ENCODE peak calls at places on chromosomes 16 and 17, in ten cellular contexts. A is CD8-positive, alpha-beta memory T cell; T is BE2C; P is upper lobe of right lung; G is cardiac muscle cell; X is adrenal gland; S is fibroblast of lung; I is IMR-90; L is GM12878; D is testis. Y is an unnamed sample.

GRCh38 chr17:59330314-59330942 is 1.0 kb upstream of the YPEL2 start:
- DNase-seq in A (peak; percentile 32), T (no peak), P (peak; percentile 74), G (peak; percentile 38), X (peak; percentile 86), S (no peak), I (no peak), L (no peak), D (peak; percentile 60), Y (no peak)

GRCh38 chr17:73189417-73190099 is 3.3 kb upstream of the COG1 start:
- DNase-seq in A (no peak), T (peak; percentile 76), P (no peak), G (peak; percentile 65), X (peak; percentile 57), S (peak; percentile 46), I (peak; percentile 76), L (no peak), D (peak; percentile 66), Y (no peak)

GRCh38 chr17:44828919-44829557 is 1.0 kb downstream of the GJC1 start:
- DNase-seq in A (peak; percentile 28), T (no peak), P (no peak), G (no peak), X (no peak), S (peak; percentile 44), I (no peak), L (no peak), D (peak; percentile 18), Y (peak; percentile 20)

GRCh38 chr16:2959206-2959605 is 4.9 kb upstream of the KREMEN2 start:
- DNase-seq in A (no peak), T (no peak), P (no peak), G (no peak), X (no peak), S (no peak), I (no peak), L (no peak), D (no peak), Y (no peak)

GRCh38 chr17:55620945-55621344 is 101.7 kb downstream of the TMEM100 start:
- DNase-seq in A (no peak), T (no peak), P (no peak), G (no peak), X (no peak), S (no peak), I (no peak), L (no peak), D (no peak), Y (no peak)

GRCh38 chr17:83196973-83197880 is 117.8 kb downstream of the METRNL start:
- DNase-seq in A (no peak), T (peak; percentile 3), P (peak; percentile 56), G (no peak), X (peak; percentile 11), S (no peak), I (no peak), L (no peak), D (peak; percentile 27), Y (no peak)

GRCh38 chr16:85379041-85380001 is 233.8 kb upstream of the GSE1 start:
- DNase-seq in A (no peak), T (no peak), P (no peak), G (no peak), X (no peak), S (no peak), I (no peak), L (no peak), D (no peak), Y (no peak)

GRCh38 chr17:38585056-38585804 is 20.5 kb downstream of the SRCIN1 start:
- DNase-seq in A (no peak), T (peak; percentile 39), P (no peak), G (no peak), X (no peak), S (no peak), I (no peak), L (no peak), D (no peak), Y (no peak)

GRCh38 chr17:62572488-62573469 is 54.7 kb upstream of the MRC2 start:
- DNase-seq in A (no peak), T (no peak), P (no peak), G (no peak), X (no peak), S (peak; percentile 39), I (peak; percentile 53), L (no peak), D (no peak), Y (no peak)

GRCh38 chr16:56884026-56884582 is 19.1 kb downstream of the SLC12A3 start:
- DNase-seq in A (no peak), T (no peak), P (no peak), G (no peak), X (no peak), S (no peak), I (no peak), L (no peak), D (no peak), Y (no peak)

GRCh38 chr17:45906237-45906636 is 11.9 kb downstream of the MAPT start:
- DNase-seq in A (no peak), T (no peak), P (no peak), G (no peak), X (no peak), S (no peak), I (no peak), L (no peak), D (no peak), Y (no peak)

GRCh38 chr17:5486206-5487124 is at the start of gene MIS12:
- DNase-seq in A (peak; percentile 98), T (peak; percentile 93), P (peak; percentile 98), G (peak; percentile 98), X (peak; percentile 100), S (peak; percentile 100), I (peak; percentile 98), L (peak; percentile 94), D (peak; percentile 100), Y (peak; percentile 100)

GRCh38 chr17:47744168-47745036 is 11.4 kb downstream of the TBX21 start:
- DNase-seq in A (no peak), T (no peak), P (no peak), G (no peak), X (no peak), S (no peak), I (no peak), L (no peak), D (no peak), Y (no peak)

GRCh38 chr16:57720142-57720575 is 15.4 kb upstream of the KATNB1 start:
- DNase-seq in A (peak; percentile 31), T (peak; percentile 72), P (no peak), G (peak; percentile 70), X (no peak), S (peak; percentile 36), I (peak; percentile 50), L (no peak), D (peak; percentile 85), Y (peak; percentile 37)

GRCh38 chr17:81907219-81908145 is 3.7 kb downstream of the PCYT2 start:
- DNase-seq in A (no peak), T (no peak), P (no peak), G (no peak), X (no peak), S (no peak), I (no peak), L (no peak), D (no peak), Y (no peak)
- H3K4me1 ChIP-seq in A (peaks cover 16% of the 10 kb centered on the region), T (peaks cover 3% of the 10 kb centered on the region), P (peaks cover 13% of the 10 kb centered on the region), G (peaks cover 8% of the 10 kb centered on the region), X (peaks cover 8% of the 10 kb centered on the region), S (peaks cover 5% of the 10 kb centered on the region), I (peaks cover 5% of the 10 kb centered on the region), L (peaks cover 5% of the 10 kb centered on the region), D (peaks cover 16% of the 10 kb centered on the region), Y (peaks cover 15% of the 10 kb centered on the region)

GRCh38 chr17:2396192-2396567 is 4.7 kb downstream of the MNT start:
- DNase-seq in A (no peak), T (no peak), P (peak; percentile 63), G (no peak), X (no peak), S (no peak), I (no peak), L (no peak), D (no peak), Y (no peak)

GRCh38 chr17:2395258-2396170 is 5.3 kb downstream of the MNT start:
- DNase-seq in A (no peak), T (peak; percentile 33), P (peak; percentile 81), G (peak; percentile 49), X (peak; percentile 64), S (peak; percentile 36), I (peak; percentile 58), L (no peak), D (peak; percentile 61), Y (no peak)

GRCh38 chr17:2393184-2393953 is 7.5 kb downstream of the MNT start:
- DNase-seq in A (peak; percentile 91), T (peak; percentile 87), P (peak; percentile 96), G (peak; percentile 93), X (peak; percentile 88), S (peak; percentile 85), I (peak; percentile 78), L (no peak), D (peak; percentile 90), Y (peak; percentile 94)

GRCh38 chr17:2393954-2394749 is 6.7 kb downstream of the MNT start:
- DNase-seq in A (peak; percentile 13), T (no peak), P (peak; percentile 70), G (no peak), X (no peak), S (no peak), I (no peak), L (no peak), D (no peak), Y (no peak)

GRCh38 chr17:2394775-2395191 is 6.1 kb downstream of the MNT start:
- DNase-seq in A (no peak), T (no peak), P (peak; percentile 63), G (no peak), X (no peak), S (no peak), I (no peak), L (no peak), D (no peak), Y (no peak)
- H3K4me3 ChIP-seq in A (no peak overlapping the region), T (no peak overlapping the region), P (no peak overlapping the region), G (no peak overlapping the region), X (no peak overlapping the region), S (no peak overlapping the region), I (no peak overlapping the region), L (no peak overlapping the region), D (no peak overlapping the region), Y (no peak overlapping the region)

GRCh38 chr16:69905171-69905555 is 46.0 kb upstream of the CLEC18A start:
- DNase-seq in A (no peak), T (no peak), P (no peak), G (no peak), X (no peak), S (no peak), I (no peak), L (no peak), D (no peak), Y (no peak)
- H3K9me3 ChIP-seq in A (no peaks in the 10 kb centered on the region), T (no peaks in the 10 kb centered on the region), P (no peaks in the 10 kb centered on the region), G (no peaks in the 10 kb centered on the region), X (no peaks in the 10 kb centered on the region), S (no peaks in the 10 kb centered on the region), I (no peaks in the 10 kb centered on the region), L (no peaks in the 10 kb centered on the region), D (no peaks in the 10 kb centered on the region), Y (no peaks in the 10 kb centered on the region)

DNA sequence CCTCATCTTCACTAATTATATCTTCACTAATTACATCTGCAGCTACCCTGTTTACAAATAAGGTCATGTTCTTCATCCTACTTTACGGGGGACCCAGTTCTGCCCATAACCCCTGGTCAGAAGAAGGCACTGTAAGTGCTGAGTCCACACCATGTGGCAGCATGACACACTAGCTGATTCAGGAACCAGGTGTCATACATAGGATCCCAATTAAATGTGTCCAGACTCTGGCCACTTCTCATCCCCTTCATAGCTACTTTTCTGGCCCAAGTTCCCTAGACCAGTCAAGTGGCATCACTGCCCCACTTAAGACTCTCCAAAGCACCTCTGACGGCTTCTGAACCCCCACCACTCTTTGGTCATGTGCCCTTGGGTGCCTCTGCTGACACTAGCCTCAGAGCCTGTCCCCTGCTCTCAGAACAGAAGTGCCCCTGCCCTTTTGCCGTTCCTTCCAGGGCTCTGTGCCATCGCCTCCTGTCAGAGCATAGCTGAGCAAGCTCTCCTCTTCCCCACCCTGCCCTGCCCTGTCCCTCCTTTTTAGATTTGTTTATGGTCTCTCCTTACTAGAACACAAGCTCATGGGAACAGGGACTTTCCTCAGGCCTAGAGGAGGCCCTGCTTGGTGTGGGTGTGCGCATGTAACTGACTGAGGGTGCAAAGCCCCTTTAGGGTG is 61.1 kb downstream of the B9D1 start:
- DNase-seq in A (no peak), T (no peak), P (peak; percentile 83), G (no peak), X (no peak), S (no peak), I (no peak), L (no peak), D (no peak), Y (no peak)
- H3K4me1 ChIP-seq in A (peaks cover 14% of the 10 kb centered on the region), T (no peaks in the 10 kb centered on the region), P (peaks cover 55% of the 10 kb centered on the region), G (peaks cover 31% of the 10 kb centered on the region), X (peaks cover 30% of the 10 kb centered on the region), S (peaks cover 7% of the 10 kb centered on the region), I (peaks cover 10% of the 10 kb centered on the region), L (peaks cover 34% of the 10 kb centered on the region), D (peaks cover 40% of the 10 kb centered on the region), Y (peaks cover 14% of the 10 kb centered on the region)